ENCODE peak calls at places on chromosomes 1 and 21, in seven cellular contexts. One of them, this sample, is unnamed. For H3K4me1, the result is how much of the 10 kb centered on the place peaks cover.

GRCh38 chr1:98839840-98840239 is 164.8 kb downstream of the PLPPR5 start:
- DNase-seq in psoas muscle: no peak
- DNase-seq in GM23248: peak
- DNase-seq in A549: no peak
- DNase-seq in cardiac muscle cell: no peak
- DNase-seq in astrocyte: no peak
- DNase-seq in tibial artery: no peak
- DNase-seq in this sample: no peak

GRCh38 chr21:14677639-14678179 is 131.6 kb upstream of the SAMSN1 start:
- DNase-seq in tibial artery: no peak
- DNase-seq in psoas muscle: no peak
- DNase-seq in astrocyte: no peak
- DNase-seq in GM23248: no peak
- DNase-seq in A549: no peak
- DNase-seq in cardiac muscle cell: no peak
- DNase-seq in this sample: no peak

GRCh38 chr1:70034403-70034802 is 171.0 kb downstream of the LRRC40 start:
- DNase-seq in cardiac muscle cell: peak
- DNase-seq in GM23248: peak
- DNase-seq in psoas muscle: no peak
- DNase-seq in A549: no peak
- DNase-seq in astrocyte: peak
- DNase-seq in tibial artery: no peak
- DNase-seq in this sample: no peak

GRCh38 chr21:33478858-33479678 is 706 bp downstream of the TMEM50B start:
- DNase-seq in GM23248: peak
- DNase-seq in tibial artery: no peak
- DNase-seq in psoas muscle: peak
- DNase-seq in cardiac muscle cell: peak
- DNase-seq in A549: no peak
- DNase-seq in astrocyte: peak
- DNase-seq in this sample: peak

GRCh38 chr1:158045639-158046038 is 52.2 kb downstream of the KIRREL1 start:
- DNase-seq in cardiac muscle cell: peak
- DNase-seq in tibial artery: no peak
- DNase-seq in psoas muscle: no peak
- DNase-seq in astrocyte: peak
- DNase-seq in GM23248: peak
- DNase-seq in A549: no peak
- DNase-seq in this sample: no peak

GRCh38 chr21:44291078-44291935 is 5.6 kb downstream of the AIRE start:
- DNase-seq in astrocyte: no peak
- DNase-seq in cardiac muscle cell: no peak
- DNase-seq in A549: no peak
- DNase-seq in tibial artery: no peak
- DNase-seq in GM23248: no peak
- DNase-seq in psoas muscle: peak
- DNase-seq in this sample: no peak

GRCh38 chr1:32101233-32101681 is 6.6 kb upstream of the KPNA6 start:
- DNase-seq in cardiac muscle cell: peak
- DNase-seq in psoas muscle: no peak
- DNase-seq in astrocyte: peak
- DNase-seq in A549: no peak
- DNase-seq in tibial artery: no peak
- DNase-seq in GM23248: peak
- DNase-seq in this sample: no peak

GRCh38 chr1:55289614-55290013 is 74.5 kb upstream of the USP24 start:
- DNase-seq in astrocyte: no peak
- DNase-seq in GM23248: no peak
- DNase-seq in cardiac muscle cell: no peak
- DNase-seq in tibial artery: no peak
- DNase-seq in A549: no peak
- DNase-seq in psoas muscle: no peak
- DNase-seq in this sample: no peak

GRCh38 chr1:116855220-116855619 is 54.5 kb upstream of the PTGFRN start:
- DNase-seq in astrocyte: peak
- DNase-seq in A549: no peak
- DNase-seq in GM23248: peak
- DNase-seq in psoas muscle: peak
- DNase-seq in tibial artery: peak
- DNase-seq in cardiac muscle cell: peak
- DNase-seq in this sample: no peak

GRCh38 chr1:21319447-21320407 is 29.5 kb upstream of the ECE1 start:
- DNase-seq in A549: peak
- DNase-seq in tibial artery: peak
- DNase-seq in GM23248: peak
- DNase-seq in psoas muscle: no peak
- DNase-seq in astrocyte: no peak
- DNase-seq in cardiac muscle cell: no peak
- DNase-seq in this sample: no peak

GRCh38 chr21:25867041-25867440 is 132.3 kb downstream of the GABPA start:
- DNase-seq in cardiac muscle cell: no peak
- DNase-seq in psoas muscle: no peak
- DNase-seq in astrocyte: no peak
- DNase-seq in A549: no peak
- DNase-seq in GM23248: no peak
- DNase-seq in tibial artery: no peak
- DNase-seq in this sample: no peak

GRCh38 chr1:6447818-6448748 is 17.9 kb downstream of the TNFRSF25 start:
- DNase-seq in GM23248: no peak
- DNase-seq in A549: no peak
- DNase-seq in cardiac muscle cell: no peak
- DNase-seq in psoas muscle: no peak
- DNase-seq in astrocyte: no peak
- DNase-seq in tibial artery: no peak
- DNase-seq in this sample: peak

GRCh38 chr1:165408518-165408917 is 36.4 kb downstream of the RXRG start:
- DNase-seq in cardiac muscle cell: peak
- DNase-seq in GM23248: peak
- DNase-seq in tibial artery: no peak
- DNase-seq in psoas muscle: no peak
- DNase-seq in A549: peak
- DNase-seq in astrocyte: peak
- DNase-seq in this sample: no peak

GRCh38 chr1:57411262-57411661 is 12.6 kb downstream of the DAB1 start:
- DNase-seq in GM23248: peak
- DNase-seq in cardiac muscle cell: peak
- DNase-seq in psoas muscle: no peak
- DNase-seq in tibial artery: no peak
- DNase-seq in A549: no peak
- DNase-seq in astrocyte: peak
- DNase-seq in this sample: no peak

GRCh38 chr1:234969011-234969441 is 159.6 kb downstream of the TOMM20 start:
- DNase-seq in cardiac muscle cell: no peak
- DNase-seq in astrocyte: no peak
- DNase-seq in A549: no peak
- DNase-seq in GM23248: no peak
- DNase-seq in psoas muscle: no peak
- DNase-seq in tibial artery: no peak
- DNase-seq in this sample: no peak
- H3K27ac ChIP-seq in cardiac muscle cell: no peak
- H3K27ac ChIP-seq in astrocyte: peak
- H3K27ac ChIP-seq in A549: peak
- H3K27ac ChIP-seq in GM23248: peak
- H3K27ac ChIP-seq in psoas muscle: peak
- H3K27ac ChIP-seq in tibial artery: peak
- H3K27ac ChIP-seq in this sample: no peak

GRCh38 chr1:244865820-244866219 is 1.5 kb upstream of the HNRNPU start:
- DNase-seq in tibial artery: no peak
- DNase-seq in cardiac muscle cell: no peak
- DNase-seq in A549: no peak
- DNase-seq in psoas muscle: no peak
- DNase-seq in astrocyte: no peak
- DNase-seq in GM23248: no peak
- DNase-seq in this sample: no peak
- H3K4me3 ChIP-seq in tibial artery: no peak
- H3K4me3 ChIP-seq in cardiac muscle cell: no peak
- H3K4me3 ChIP-seq in A549: no peak
- H3K4me3 ChIP-seq in psoas muscle: peak
- H3K4me3 ChIP-seq in astrocyte: no peak
- H3K4me3 ChIP-seq in GM23248: no peak
- H3K4me3 ChIP-seq in this sample: no peak

GRCh38 chr1:107496002-107496401 is 355.2 kb downstream of the NTNG1 start:
- DNase-seq in A549: no peak
- DNase-seq in tibial artery: no peak
- DNase-seq in astrocyte: no peak
- DNase-seq in GM23248: no peak
- DNase-seq in cardiac muscle cell: no peak
- DNase-seq in psoas muscle: no peak
- DNase-seq in this sample: no peak
- H3K4me1 ChIP-seq in A549: under half
- H3K4me1 ChIP-seq in tibial artery: under half
- H3K4me1 ChIP-seq in astrocyte: under half
- H3K4me1 ChIP-seq in GM23248: under half
- H3K4me1 ChIP-seq in cardiac muscle cell: under half
- H3K4me1 ChIP-seq in psoas muscle: under half
- H3K4me1 ChIP-seq in this sample: under half

GRCh38 chr1:8985915-8986813 is 40.1 kb downstream of the SLC2A7 start:
- DNase-seq in psoas muscle: peak
- DNase-seq in tibial artery: peak
- DNase-seq in cardiac muscle cell: peak
- DNase-seq in GM23248: peak
- DNase-seq in astrocyte: peak
- DNase-seq in A549: peak
- DNase-seq in this sample: no peak
- H3K27ac ChIP-seq in psoas muscle: peak
- H3K27ac ChIP-seq in tibial artery: peak
- H3K27ac ChIP-seq in cardiac muscle cell: no peak
- H3K27ac ChIP-seq in GM23248: peak
- H3K27ac ChIP-seq in astrocyte: peak
- H3K27ac ChIP-seq in A549: peak
- H3K27ac ChIP-seq in this sample: peak

DNA sequence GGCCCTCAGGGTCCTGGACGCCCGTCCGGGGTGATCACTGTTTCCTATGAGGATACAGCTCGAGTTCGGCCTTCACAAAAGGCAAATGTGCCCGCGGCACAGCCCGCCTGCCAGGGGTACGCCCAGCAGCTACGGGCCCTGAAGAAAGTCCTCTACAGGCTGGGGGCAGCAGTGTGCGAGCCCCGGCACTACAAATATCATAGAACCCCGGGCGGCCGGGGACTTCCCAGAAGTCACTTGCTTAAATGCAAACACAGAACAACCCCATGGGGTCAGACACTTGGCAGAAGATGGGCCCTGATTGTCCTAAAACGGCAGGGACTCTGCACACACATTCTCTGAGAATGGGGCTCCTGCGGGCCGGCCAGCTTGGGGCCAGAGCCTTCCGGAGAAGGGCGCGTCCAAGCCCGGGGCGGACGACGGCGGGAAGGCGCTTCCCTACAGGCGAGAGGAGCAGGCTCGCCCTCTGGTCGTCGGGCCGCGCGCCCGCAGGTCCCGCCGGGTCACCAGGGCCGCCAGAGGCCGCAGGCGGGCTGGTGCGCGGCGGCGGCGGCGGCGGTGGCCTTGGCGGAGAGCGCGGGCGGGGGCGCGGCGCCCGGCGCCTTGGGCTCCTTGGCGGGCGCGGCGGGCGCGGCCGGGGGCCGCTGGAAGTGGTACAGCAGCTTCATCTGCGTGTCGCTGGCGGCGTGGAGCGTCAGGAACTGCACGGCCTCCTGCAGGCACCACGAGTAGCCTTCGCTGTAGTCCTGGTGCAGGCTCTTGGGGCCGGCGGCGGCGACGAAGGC is 905 bp downstream of the HES5 start:
- DNase-seq in tibial artery: no peak
- DNase-seq in astrocyte: no peak
- DNase-seq in GM23248: peak
- DNase-seq in psoas muscle: no peak
- DNase-seq in cardiac muscle cell: no peak
- DNase-seq in A549: no peak
- DNase-seq in this sample: peak
- H3K4me3 ChIP-seq in tibial artery: peak
- H3K4me3 ChIP-seq in astrocyte: no peak
- H3K4me3 ChIP-seq in GM23248: peak
- H3K4me3 ChIP-seq in psoas muscle: peak
- H3K4me3 ChIP-seq in cardiac muscle cell: peak
- H3K4me3 ChIP-seq in A549: no peak
- H3K4me3 ChIP-seq in this sample: no peak

DNA sequence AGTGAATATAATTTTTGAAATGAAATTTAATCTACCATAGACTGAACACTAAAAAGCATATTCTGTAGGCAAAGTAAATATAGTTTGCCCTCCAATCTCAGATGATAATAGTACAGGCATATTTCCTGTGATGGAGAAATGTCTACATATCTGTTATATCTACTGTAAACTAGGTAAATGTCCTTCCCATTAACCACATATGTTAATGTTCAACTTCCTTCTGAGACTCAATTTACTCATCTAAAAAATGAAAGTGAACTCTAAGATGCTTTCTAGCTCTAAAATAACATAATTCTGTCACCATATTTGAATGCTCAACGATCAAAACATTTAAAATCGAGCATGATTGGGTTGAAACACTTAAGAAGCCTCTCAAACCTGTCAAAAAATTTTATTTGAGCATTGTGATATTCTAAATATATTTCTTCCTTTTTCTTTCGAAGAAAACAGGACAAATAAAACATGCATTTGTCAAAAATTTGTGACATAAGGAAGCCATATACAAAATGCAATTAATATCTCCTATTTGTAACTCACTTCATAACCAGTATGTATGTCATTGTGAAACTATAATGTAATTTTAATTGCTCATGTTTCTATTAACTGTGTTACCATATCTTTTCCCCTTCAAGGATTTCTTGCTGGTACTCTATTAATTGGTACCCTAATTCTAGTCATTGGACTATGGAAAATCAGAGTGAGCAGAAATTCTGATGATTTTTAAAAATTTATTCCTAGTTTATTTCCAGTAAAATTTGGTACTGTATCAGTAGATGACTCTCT is 34.2 kb downstream of the CD55 start:
- DNase-seq in GM23248: no peak
- DNase-seq in cardiac muscle cell: no peak
- DNase-seq in A549: no peak
- DNase-seq in astrocyte: no peak
- DNase-seq in tibial artery: no peak
- DNase-seq in psoas muscle: no peak
- DNase-seq in this sample: no peak
- H3K4me1 ChIP-seq in GM23248: under half
- H3K4me1 ChIP-seq in cardiac muscle cell: under half
- H3K4me1 ChIP-seq in A549: under half
- H3K4me1 ChIP-seq in astrocyte: under half
- H3K4me1 ChIP-seq in tibial artery: under half
- H3K4me1 ChIP-seq in psoas muscle: under half
- H3K4me1 ChIP-seq in this sample: under half

This sample was measured in naive thymus-derived CD4-positive, alpha-beta T cell.